ENCODE peak calls at places on chromosome 5, in eight cellular contexts. U, K, T, I, Z, O, L and J are unnamed samples.

GRCh38 chr5:166236327-166236726 is 2055.1 kb upstream of the WWC1 start:
- DNase-seq in U (no peak), K (no peak), T (no peak), I (no peak), Z (no peak), O (no peak), L (no peak), J (no peak)

GRCh38 chr5:145938699-145939531 is 2.5 kb downstream of the SH3RF2 start:
- DNase-seq in U (no peak), K (no peak), T (no peak), I (no peak), Z (no peak), O (peak), L (no peak), J (no peak)

GRCh38 chr5:57937025-57937424 is 454.4 kb upstream of the ACTBL2 start:
- DNase-seq in U (no peak), K (no peak), T (no peak), I (no peak), Z (no peak), O (no peak), L (no peak), J (no peak)

GRCh38 chr5:126070481-126070880 is 352.7 kb upstream of the GRAMD2B start:
- DNase-seq in U (no peak), K (no peak), T (no peak), I (no peak), Z (no peak), O (peak), L (no peak), J (no peak)

GRCh38 chr5:180799194-180799593 is 3.4 kb downstream of the MGAT1 start:
- DNase-seq in U (peak), K (no peak), T (no peak), I (no peak), Z (no peak), O (no peak), L (peak), J (peak)

GRCh38 chr5:96228449-96228848 is 204.6 kb downstream of the PCSK1 start:
- DNase-seq in U (no peak), K (no peak), T (no peak), I (no peak), Z (no peak), O (no peak), L (no peak), J (no peak)

GRCh38 chr5:103109277-103109676 is 10.7 kb downstream of the GIN1 start:
- DNase-seq in U (no peak), K (no peak), T (no peak), I (no peak), Z (no peak), O (no peak), L (no peak), J (peak)

GRCh38 chr5:80389575-80389974 is 18.3 kb upstream of the ZFYVE16 start:
- DNase-seq in U (no peak), K (no peak), T (peak), I (no peak), Z (no peak), O (no peak), L (no peak), J (no peak)

GRCh38 chr5:116600876-116601275 is 26.3 kb upstream of the SEMA6A start:
- DNase-seq in U (no peak), K (no peak), T (no peak), I (no peak), Z (no peak), O (peak), L (no peak), J (no peak)

GRCh38 chr5:76926329-76927105 is 26.3 kb upstream of the CRHBP start:
- DNase-seq in U (no peak), K (no peak), T (no peak), I (no peak), Z (no peak), O (no peak), L (no peak), J (no peak)

GRCh38 chr5:66987949-66988838 is 208.4 kb downstream of the CD180 start:
- DNase-seq in U (no peak), K (peak), T (no peak), I (peak), Z (no peak), O (peak), L (no peak), J (peak)

GRCh38 chr5:5533927-5534326 is 111.5 kb downstream of the ICE1 start:
- DNase-seq in U (no peak), K (no peak), T (no peak), I (no peak), Z (no peak), O (no peak), L (no peak), J (no peak)